ENCODE peak calls at places on chromosomes 11 and 22, in eight cellular contexts. One of them, this sample, is unnamed.
A peak's percentile ranks its signal among the peaks of the same experiment; 100 is the strongest.

GRCh38 chr11:27795955-27796861 is 96.0 kb upstream of the BDNF start:
- DNase-seq in sigmoid colon: no peak
- DNase-seq in endothelial cell of umbilical vein: no peak
- DNase-seq in transverse colon: peak; percentile 82
- DNase-seq in stomach: peak; percentile 26
- DNase-seq in Panc1: no peak
- DNase-seq in GM23338: peak; percentile 69
- DNase-seq in breast epithelium: no peak
- DNase-seq in this sample: no peak

GRCh38 chr11:3130269-3131071 is 34.6 kb downstream of the OSBPL5 start:
- DNase-seq in sigmoid colon: peak; percentile 64
- DNase-seq in endothelial cell of umbilical vein: no peak
- DNase-seq in transverse colon: no peak
- DNase-seq in stomach: no peak
- DNase-seq in Panc1: no peak
- DNase-seq in GM23338: no peak
- DNase-seq in breast epithelium: peak; percentile 91
- DNase-seq in this sample: peak; percentile 67

GRCh38 chr11:69470301-69470700 is 11.2 kb upstream of the LINC01488 start:
- DNase-seq in sigmoid colon: no peak
- DNase-seq in endothelial cell of umbilical vein: no peak
- DNase-seq in transverse colon: peak; percentile 59
- DNase-seq in stomach: no peak
- DNase-seq in Panc1: no peak
- DNase-seq in GM23338: no peak
- DNase-seq in breast epithelium: no peak
- DNase-seq in this sample: no peak

GRCh38 chr11:115241899-115242298 is 262.3 kb downstream of the CADM1 start:
- DNase-seq in sigmoid colon: no peak
- DNase-seq in endothelial cell of umbilical vein: no peak
- DNase-seq in transverse colon: no peak
- DNase-seq in stomach: no peak
- DNase-seq in Panc1: no peak
- DNase-seq in GM23338: no peak
- DNase-seq in breast epithelium: no peak
- DNase-seq in this sample: no peak

GRCh38 chr11:77580712-77581337 is 8.9 kb upstream of the AQP11 start:
- DNase-seq in sigmoid colon: no peak
- DNase-seq in endothelial cell of umbilical vein: no peak
- DNase-seq in transverse colon: no peak
- DNase-seq in stomach: no peak
- DNase-seq in Panc1: no peak
- DNase-seq in GM23338: peak; percentile 84
- DNase-seq in breast epithelium: no peak
- DNase-seq in this sample: no peak

GRCh38 chr11:113896156-113896879 is 8.3 kb upstream of the HTR3B start:
- DNase-seq in sigmoid colon: no peak
- DNase-seq in endothelial cell of umbilical vein: peak; percentile 34
- DNase-seq in transverse colon: peak; percentile 39
- DNase-seq in stomach: peak; percentile 37
- DNase-seq in Panc1: no peak
- DNase-seq in GM23338: peak; percentile 77
- DNase-seq in breast epithelium: no peak
- DNase-seq in this sample: peak; percentile 35

GRCh38 chr11:69541501-69542313 is 60.2 kb downstream of the LINC01488 start:
- DNase-seq in sigmoid colon: peak; percentile 47
- DNase-seq in endothelial cell of umbilical vein: no peak
- DNase-seq in transverse colon: no peak
- DNase-seq in stomach: no peak
- DNase-seq in Panc1: no peak
- DNase-seq in GM23338: no peak
- DNase-seq in breast epithelium: no peak
- DNase-seq in this sample: peak; percentile 43

GRCh38 chr11:122814401-122814800 is 23.9 kb upstream of the CRTAM start:
- DNase-seq in sigmoid colon: no peak
- DNase-seq in endothelial cell of umbilical vein: no peak
- DNase-seq in transverse colon: peak; percentile 12
- DNase-seq in stomach: no peak
- DNase-seq in Panc1: no peak
- DNase-seq in GM23338: peak; percentile 32
- DNase-seq in breast epithelium: no peak
- DNase-seq in this sample: no peak

GRCh38 chr11:10674991-10675440 is 18.5 kb downstream of the IRAG1 start:
- DNase-seq in sigmoid colon: peak; percentile 77
- DNase-seq in endothelial cell of umbilical vein: no peak
- DNase-seq in transverse colon: no peak
- DNase-seq in stomach: no peak
- DNase-seq in Panc1: no peak
- DNase-seq in GM23338: peak; percentile 34
- DNase-seq in breast epithelium: no peak
- DNase-seq in this sample: peak; percentile 73

GRCh38 chr11:128484172-128484571 is 103.2 kb downstream of the ETS1 start:
- DNase-seq in sigmoid colon: no peak
- DNase-seq in endothelial cell of umbilical vein: no peak
- DNase-seq in transverse colon: no peak
- DNase-seq in stomach: no peak
- DNase-seq in Panc1: no peak
- DNase-seq in GM23338: peak; percentile 40
- DNase-seq in breast epithelium: no peak
- DNase-seq in this sample: no peak

GRCh38 chr11:110472858-110473257 is 43.1 kb downstream of the FDX1 start:
- DNase-seq in sigmoid colon: no peak
- DNase-seq in endothelial cell of umbilical vein: no peak
- DNase-seq in transverse colon: no peak
- DNase-seq in stomach: no peak
- DNase-seq in Panc1: no peak
- DNase-seq in GM23338: no peak
- DNase-seq in breast epithelium: no peak
- DNase-seq in this sample: no peak

GRCh38 chr22:38505595-38506117 is 455 bp downstream of the DDX17 start:
- DNase-seq in sigmoid colon: peak; percentile 91
- DNase-seq in endothelial cell of umbilical vein: peak; percentile 70
- DNase-seq in transverse colon: peak; percentile 74
- DNase-seq in stomach: peak; percentile 79
- DNase-seq in Panc1: no peak
- DNase-seq in GM23338: peak; percentile 52
- DNase-seq in breast epithelium: peak; percentile 63
- DNase-seq in this sample: peak; percentile 82

GRCh38 chr11:111206472-111206871 is 39.1 kb upstream of the POU2AF2 start:
- DNase-seq in sigmoid colon: no peak
- DNase-seq in endothelial cell of umbilical vein: peak; percentile 5
- DNase-seq in transverse colon: no peak
- DNase-seq in stomach: no peak
- DNase-seq in Panc1: no peak
- DNase-seq in GM23338: no peak
- DNase-seq in breast epithelium: no peak
- DNase-seq in this sample: no peak

GRCh38 chr11:13433437-13433836 is 29.6 kb downstream of the BTBD10 start:
- DNase-seq in sigmoid colon: no peak
- DNase-seq in endothelial cell of umbilical vein: no peak
- DNase-seq in transverse colon: no peak
- DNase-seq in stomach: no peak
- DNase-seq in Panc1: no peak
- DNase-seq in GM23338: no peak
- DNase-seq in breast epithelium: no peak
- DNase-seq in this sample: no peak

GRCh38 chr22:32534252-32535215 is 59.9 kb downstream of the FBXO7 start:
- DNase-seq in sigmoid colon: peak; percentile 69
- DNase-seq in endothelial cell of umbilical vein: no peak
- DNase-seq in transverse colon: peak; percentile 39
- DNase-seq in stomach: peak; percentile 34
- DNase-seq in Panc1: no peak
- DNase-seq in GM23338: no peak
- DNase-seq in breast epithelium: no peak
- DNase-seq in this sample: peak; percentile 70

GRCh38 chr11:79441159-79441875 is 487 bp upstream of the TENM4 start:
- DNase-seq in sigmoid colon: no peak
- DNase-seq in endothelial cell of umbilical vein: no peak
- DNase-seq in transverse colon: no peak
- DNase-seq in stomach: no peak
- DNase-seq in Panc1: no peak
- DNase-seq in GM23338: peak; percentile 61
- DNase-seq in breast epithelium: no peak
- DNase-seq in this sample: no peak

GRCh38 chr11:21411114-21411513 is 741.7 kb downstream of the NELL1 start:
- DNase-seq in sigmoid colon: no peak
- DNase-seq in endothelial cell of umbilical vein: no peak
- DNase-seq in transverse colon: no peak
- DNase-seq in stomach: no peak
- DNase-seq in Panc1: no peak
- DNase-seq in GM23338: no peak
- DNase-seq in breast epithelium: no peak
- DNase-seq in this sample: no peak

DNA sequence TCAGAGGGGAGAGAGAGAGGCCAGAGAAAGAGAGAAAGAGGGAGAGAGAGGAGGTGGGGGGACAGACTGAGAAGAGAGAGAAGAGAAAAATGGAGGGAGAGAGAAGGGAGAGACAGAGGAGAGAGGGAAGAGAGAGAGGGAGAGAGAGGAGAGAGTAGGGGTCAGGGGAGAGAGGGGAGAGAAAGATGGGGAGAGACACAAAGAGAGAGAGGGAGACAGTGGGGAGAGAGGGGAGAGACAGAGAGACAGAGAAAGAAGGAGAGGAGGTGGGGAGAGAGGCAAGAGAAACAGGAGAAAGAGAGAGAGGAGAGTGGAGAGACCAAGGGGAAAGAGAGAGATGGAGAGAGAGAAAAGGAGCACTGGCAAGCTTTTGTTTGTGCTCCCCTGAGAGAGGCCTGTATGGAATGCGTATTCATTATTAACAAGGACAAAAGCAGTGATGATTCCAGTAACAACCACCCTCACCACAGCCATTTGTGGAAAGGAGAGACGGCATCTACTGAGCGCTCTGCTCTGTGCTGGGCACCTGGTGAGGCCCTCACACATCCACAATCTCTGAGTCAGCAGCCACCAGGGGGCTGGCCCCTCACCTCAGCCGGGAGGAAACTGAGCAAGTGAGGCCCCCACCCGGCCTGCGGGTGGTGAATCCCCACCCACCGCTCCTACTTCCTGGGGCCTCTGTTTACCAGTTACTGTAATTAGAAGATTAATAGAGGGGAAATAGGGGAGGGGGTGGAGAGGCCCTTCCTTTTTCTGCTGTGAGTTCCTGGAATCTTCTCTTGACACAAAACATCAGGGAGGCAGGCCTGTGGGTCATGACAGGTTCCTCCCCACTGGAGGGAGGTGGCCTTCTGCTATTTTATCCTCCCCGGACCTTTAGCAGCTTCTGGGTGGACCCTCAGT is 14.7 kb upstream of the MIAT start:
- DNase-seq in sigmoid colon: no peak
- DNase-seq in endothelial cell of umbilical vein: no peak
- DNase-seq in transverse colon: peak; percentile 53
- DNase-seq in stomach: peak; percentile 39
- DNase-seq in Panc1: no peak
- DNase-seq in GM23338: peak; percentile 71
- DNase-seq in breast epithelium: no peak
- DNase-seq in this sample: no peak
- TF ChIP-seq POLR2AphosphoS5 in sigmoid colon: no peak
- TF ChIP-seq POLR2AphosphoS5 in endothelial cell of umbilical vein: no peak
- TF ChIP-seq POLR2AphosphoS5 in transverse colon: no peak
- TF ChIP-seq POLR2AphosphoS5 in stomach: no peak
- TF ChIP-seq POLR2AphosphoS5 in Panc1: no peak
- TF ChIP-seq POLR2AphosphoS5 in GM23338: peak; percentile 36
- TF ChIP-seq POLR2AphosphoS5 in breast epithelium: no peak
- TF ChIP-seq POLR2AphosphoS5 in this sample: no peak

GRCh38 chr22:46483353-46483752 is 54.1 kb downstream of the CELSR1 start:
- DNase-seq in sigmoid colon: no peak
- DNase-seq in endothelial cell of umbilical vein: no peak
- DNase-seq in transverse colon: no peak
- DNase-seq in stomach: no peak
- DNase-seq in Panc1: no peak
- DNase-seq in GM23338: no peak
- DNase-seq in breast epithelium: no peak
- DNase-seq in this sample: no peak

GRCh38 chr22:46484156-46484860 is 53.1 kb downstream of the CELSR1 start:
- DNase-seq in sigmoid colon: no peak
- DNase-seq in endothelial cell of umbilical vein: no peak
- DNase-seq in transverse colon: no peak
- DNase-seq in stomach: no peak
- DNase-seq in Panc1: no peak
- DNase-seq in GM23338: no peak
- DNase-seq in breast epithelium: no peak
- DNase-seq in this sample: no peak

GRCh38 chr22:46480396-46480795 is 57.0 kb downstream of the CELSR1 start:
- DNase-seq in sigmoid colon: no peak
- DNase-seq in endothelial cell of umbilical vein: peak; percentile 21
- DNase-seq in transverse colon: no peak
- DNase-seq in stomach: no peak
- DNase-seq in Panc1: no peak
- DNase-seq in GM23338: no peak
- DNase-seq in breast epithelium: no peak
- DNase-seq in this sample: no peak

GRCh38 chr22:46481386-46481785 is 56.0 kb downstream of the CELSR1 start:
- DNase-seq in sigmoid colon: no peak
- DNase-seq in endothelial cell of umbilical vein: no peak
- DNase-seq in transverse colon: no peak
- DNase-seq in stomach: no peak
- DNase-seq in Panc1: no peak
- DNase-seq in GM23338: no peak
- DNase-seq in breast epithelium: no peak
- DNase-seq in this sample: no peak

DNA sequence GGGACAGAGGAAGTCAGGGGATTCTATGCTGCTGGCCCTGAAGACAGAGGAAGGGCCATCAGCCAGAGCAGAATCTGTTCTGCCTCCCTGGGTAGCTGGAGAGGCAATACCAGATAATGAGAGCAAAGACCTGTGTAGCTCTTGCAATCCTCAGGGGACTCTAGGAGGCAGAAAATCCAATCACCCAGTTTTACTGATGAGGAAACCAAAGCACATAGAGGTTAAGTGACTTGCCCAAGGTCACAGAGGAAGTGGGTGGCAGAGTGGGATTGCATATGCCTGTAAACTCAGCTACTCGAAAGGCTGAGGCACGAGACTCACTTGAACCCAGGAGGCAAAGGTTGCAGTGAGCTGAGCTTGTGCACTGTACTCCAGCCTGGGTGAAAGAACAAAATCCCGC is 55.1 kb downstream of the CELSR1 start:
- DNase-seq in sigmoid colon: no peak
- DNase-seq in endothelial cell of umbilical vein: no peak
- DNase-seq in transverse colon: no peak
- DNase-seq in stomach: no peak
- DNase-seq in Panc1: no peak
- DNase-seq in GM23338: no peak
- DNase-seq in breast epithelium: no peak
- DNase-seq in this sample: no peak
- TF ChIP-seq POLR2AphosphoS5 in sigmoid colon: no peak
- TF ChIP-seq POLR2AphosphoS5 in endothelial cell of umbilical vein: no peak
- TF ChIP-seq POLR2AphosphoS5 in transverse colon: no peak
- TF ChIP-seq POLR2AphosphoS5 in stomach: no peak
- TF ChIP-seq POLR2AphosphoS5 in Panc1: no peak
- TF ChIP-seq POLR2AphosphoS5 in GM23338: no peak
- TF ChIP-seq POLR2AphosphoS5 in breast epithelium: no peak
- TF ChIP-seq POLR2AphosphoS5 in this sample: no peak

GRCh38 chr22:42343551-42344081 is 73.2 kb upstream of the TCF20 start:
- DNase-seq in sigmoid colon: no peak
- DNase-seq in endothelial cell of umbilical vein: no peak
- DNase-seq in transverse colon: no peak
- DNase-seq in stomach: no peak
- DNase-seq in Panc1: no peak
- DNase-seq in GM23338: peak; percentile 76
- DNase-seq in breast epithelium: no peak
- DNase-seq in this sample: no peak
- TF ChIP-seq POLR2AphosphoS5 in sigmoid colon: no peak
- TF ChIP-seq POLR2AphosphoS5 in endothelial cell of umbilical vein: no peak
- TF ChIP-seq POLR2AphosphoS5 in transverse colon: no peak
- TF ChIP-seq POLR2AphosphoS5 in stomach: no peak
- TF ChIP-seq POLR2AphosphoS5 in Panc1: no peak
- TF ChIP-seq POLR2AphosphoS5 in GM23338: no peak
- TF ChIP-seq POLR2AphosphoS5 in breast epithelium: no peak
- TF ChIP-seq POLR2AphosphoS5 in this sample: no peak

GRCh38 chr22:36356708-36357694 is 30.8 kb downstream of the MYH9 start:
- DNase-seq in sigmoid colon: no peak
- DNase-seq in endothelial cell of umbilical vein: no peak
- DNase-seq in transverse colon: no peak
- DNase-seq in stomach: no peak
- DNase-seq in Panc1: no peak
- DNase-seq in GM23338: no peak
- DNase-seq in breast epithelium: no peak
- DNase-seq in this sample: no peak
- TF ChIP-seq POLR2AphosphoS5 in sigmoid colon: no peak
- TF ChIP-seq POLR2AphosphoS5 in endothelial cell of umbilical vein: no peak
- TF ChIP-seq POLR2AphosphoS5 in transverse colon: no peak
- TF ChIP-seq POLR2AphosphoS5 in stomach: peak; percentile 8
- TF ChIP-seq POLR2AphosphoS5 in Panc1: no peak
- TF ChIP-seq POLR2AphosphoS5 in GM23338: no peak
- TF ChIP-seq POLR2AphosphoS5 in breast epithelium: no peak
- TF ChIP-seq POLR2AphosphoS5 in this sample: no peak

This sample was measured in suprapubic skin.